ENCODE peak calls at places on chromosomes 2 and 18, in four cellular contexts. A, R, J and K are unnamed samples.

GRCh38 chr2:200411831-200412230 is 98.0 kb downstream of the KCTD18 start:
- DNase-seq in A (no peak), R (no peak), J (no peak), K (no peak)

GRCh38 chr2:162233197-162233596 is 10.0 kb downstream of the FAP start:
- DNase-seq in J (no peak), R (no peak), A (no peak), K (peak; percentile 66)

GRCh38 chr18:79515331-79515730 is 119.6 kb downstream of the NFATC1 start:
- DNase-seq in J (peak; percentile 27), R (no peak), A (peak; percentile 5), K (no peak)

GRCh38 chr2:27042159-27042661 is 9.3 kb upstream of the AGBL5 start:
- DNase-seq in J (no peak), R (no peak), A (no peak), K (no peak)

GRCh38 chr18:44654555-44654954 is 26.1 kb upstream of the SETBP1 start:
- DNase-seq in A (no peak), R (no peak), J (no peak), K (peak; percentile 37)

GRCh38 chr2:146814971-146815370 is 1029.9 kb upstream of the ACVR2A start:
- DNase-seq in J (no peak), R (no peak), A (no peak), K (no peak)

GRCh38 chr2:362924-363323 is 75.0 kb upstream of the ALKAL2 start:
- DNase-seq in J (no peak), R (no peak), A (no peak), K (no peak)

GRCh38 chr2:112642961-112643360 is 2.8 kb upstream of the SLC20A1 start:
- DNase-seq in A (no peak), R (no peak), J (no peak), K (no peak)

GRCh38 chr2:209666296-209666695 is 105.3 kb upstream of the UNC80 start:
- DNase-seq in A (no peak), R (no peak), J (no peak), K (no peak)

GRCh38 chr2:218322756-218323525 is 30.6 kb upstream of the TMBIM1 start:
- DNase-seq in R (no peak), J (peak; percentile 87), A (peak; percentile 44), K (peak; percentile 57)

GRCh38 chr18:46095532-46095931 is 2.6 kb downstream of the ATP5F1A start:
- DNase-seq in R (no peak), A (no peak), J (no peak), K (no peak)
- H3K4me3 ChIP-seq in R (no peak overlapping the region), A (peak overlapping the region; percentile 34), J (no peak overlapping the region), K (no peak overlapping the region)

DNA sequence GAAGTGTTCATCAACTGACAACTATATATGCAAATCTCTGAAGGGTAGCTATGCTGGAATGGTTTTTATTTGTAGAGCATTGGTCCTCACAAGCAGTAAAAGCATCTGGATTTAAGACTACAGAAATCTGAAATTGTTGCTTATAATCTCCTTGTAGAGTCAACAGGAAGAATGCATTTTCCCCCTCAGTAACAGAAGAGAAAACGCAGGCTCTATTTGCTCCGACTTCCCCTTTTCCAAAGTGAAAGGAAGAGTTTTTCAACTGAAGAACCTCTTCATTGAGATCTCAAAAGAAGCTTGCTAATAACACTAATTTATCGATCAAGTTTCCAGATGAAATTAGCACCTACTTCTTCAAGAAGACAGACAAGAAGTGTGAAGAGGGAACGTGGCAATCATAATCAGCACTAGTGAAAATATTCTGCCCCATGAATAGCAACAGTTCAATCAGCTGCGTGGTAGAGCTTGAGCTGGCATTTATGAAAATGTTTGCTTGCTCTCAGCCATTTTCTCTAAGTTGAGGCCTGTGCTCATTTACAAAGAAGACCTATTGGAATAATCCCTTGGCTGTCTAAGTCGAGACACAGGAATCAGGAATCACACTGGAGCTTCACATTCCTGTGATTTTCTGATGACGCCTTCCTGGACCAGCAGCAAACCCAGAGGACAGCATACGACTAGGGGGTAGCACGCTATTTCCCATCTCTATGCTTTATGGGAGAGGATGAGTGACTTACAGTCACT is 43.7 kb downstream of the TGIF1 start:
- DNase-seq in J (no peak), R (no peak), A (no peak), K (no peak)
- H3K4me3 ChIP-seq in J (no peak overlapping the region), R (peak overlapping the region; percentile 14), A (no peak overlapping the region), K (no peak overlapping the region)

DNA sequence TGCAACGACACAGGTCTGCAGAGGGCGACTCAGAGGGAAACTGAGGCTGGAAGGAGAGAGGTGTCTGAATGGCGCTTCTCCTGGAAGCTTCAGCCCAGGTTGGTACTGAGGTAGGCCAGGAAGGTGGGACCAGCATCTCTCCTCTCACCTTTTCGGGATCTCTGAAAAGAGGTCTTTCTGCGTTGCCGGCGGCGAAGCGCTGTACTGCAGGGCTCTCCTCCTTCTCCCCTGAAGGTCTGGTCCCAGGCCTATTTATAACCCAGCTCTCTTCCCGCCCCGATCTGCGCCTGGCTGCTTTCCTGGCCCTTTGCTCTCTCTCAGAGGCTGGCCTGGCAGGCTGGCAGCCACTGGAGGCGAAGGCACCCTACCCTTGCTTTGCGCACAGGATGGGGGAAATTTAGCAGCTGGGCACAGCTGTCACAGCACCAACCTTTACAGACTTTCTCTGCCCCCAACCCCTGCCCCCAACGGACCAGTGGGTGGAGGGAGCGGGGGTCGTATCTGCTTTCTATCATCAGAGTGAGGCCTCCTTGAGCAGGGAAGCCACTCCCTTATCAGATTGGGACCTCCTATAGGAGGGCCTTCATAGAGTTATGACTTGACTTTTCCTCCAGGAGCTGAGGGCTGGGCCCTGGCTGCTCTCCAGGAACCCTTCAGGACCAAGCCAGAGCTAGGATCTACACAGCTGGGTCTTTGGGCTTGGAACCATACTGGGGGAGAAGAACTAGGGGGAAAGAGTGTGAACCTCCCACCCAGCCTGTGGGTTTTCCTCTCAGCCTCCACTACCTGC is 1.1 kb downstream of the DYSF start:
- DNase-seq in R (no peak), J (no peak), A (no peak), K (no peak)
- H3K4me3 ChIP-seq in R (peak overlapping the region; percentile 40), J (peak overlapping the region; percentile 31), A (peak overlapping the region; percentile 62), K (peak overlapping the region; percentile 51)

GRCh38 chr2:128623776-128624424 is 305.2 kb upstream of the HS6ST1 start:
- DNase-seq in R (no peak), A (no peak), J (no peak), K (peak; percentile 83)
- H3K4me3 ChIP-seq in R (no peak overlapping the region), A (no peak overlapping the region), J (no peak overlapping the region), K (no peak overlapping the region)

GRCh38 chr2:189146553-189146952 is 33.0 kb downstream of the COL5A2 start:
- DNase-seq in R (no peak), J (no peak), A (no peak), K (no peak)
- H3K4me3 ChIP-seq in R (no peak overlapping the region), J (no peak overlapping the region), A (no peak overlapping the region), K (no peak overlapping the region)

GRCh38 chr2:68367918-68368656 is 3.0 kb downstream of the PLEK start:
- DNase-seq in R (no peak), A (no peak), J (no peak), K (no peak)

GRCh38 chr2:68369340-68369734 is 4.3 kb downstream of the PLEK start:
- DNase-seq in R (no peak), A (no peak), J (no peak), K (no peak)

GRCh38 chr2:68366083-68366560 is 1.0 kb downstream of the PLEK start:
- DNase-seq in R (no peak), J (peak; percentile 54), A (peak; percentile 15), K (no peak)

GRCh38 chr2:68371138-68371537 is 6.1 kb downstream of the PLEK start:
- DNase-seq in A (no peak), R (no peak), J (no peak), K (no peak)

GRCh38 chr2:68368657-68369339 is 3.7 kb downstream of the PLEK start:
- DNase-seq in A (peak; percentile 64), J (peak; percentile 62), R (no peak), K (peak; percentile 45)
- H3K4me3 ChIP-seq in A (no peak overlapping the region), J (no peak overlapping the region), R (no peak overlapping the region), K (no peak overlapping the region)

GRCh38 chr2:98935111-98935770 is 784 bp downstream of the CRACDL start:
- DNase-seq in J (no peak), R (no peak), A (no peak), K (no peak)

GRCh38 chr2:98936133-98936916 is at the start of gene CRACDL:
- DNase-seq in J (no peak), A (no peak), R (no peak), K (no peak)

GRCh38 chr2:98936917-98937351 is 909 bp upstream of the CRACDL start:
- DNase-seq in R (no peak), J (no peak), A (no peak), K (no peak)

GRCh38 chr2:98937906-98938305 is 1.9 kb upstream of the CRACDL start:
- DNase-seq in A (no peak), J (no peak), R (no peak), K (no peak)

DNA sequence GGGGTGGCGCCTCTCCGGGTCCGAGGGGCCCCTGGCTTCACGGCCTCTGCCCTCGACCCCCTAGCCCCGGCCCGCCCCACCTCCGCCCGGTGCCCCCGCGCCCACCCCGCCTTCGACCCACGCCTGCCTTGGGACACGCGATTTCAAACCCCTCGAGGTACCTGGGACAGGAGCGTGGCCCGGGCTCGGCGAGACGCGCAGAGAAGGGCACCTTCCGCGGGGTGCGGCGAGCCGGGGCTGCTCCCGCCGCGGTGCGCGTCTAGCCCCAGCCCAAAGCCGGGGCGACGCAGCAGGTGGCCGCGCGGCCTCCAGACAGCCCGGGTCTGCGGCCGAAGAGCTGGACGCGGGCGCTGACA is 270 bp downstream of the CRACDL start:
- DNase-seq in A (no peak), R (no peak), J (no peak), K (no peak)
- H3K4me3 ChIP-seq in A (peak overlapping the region; percentile 73), R (peak overlapping the region; percentile 39), J (peak overlapping the region; percentile 60), K (peak overlapping the region; percentile 51)